ENCODE peak calls at places on chromosome 14, in five cellular contexts. G is left cardiac atrium, M is ELR, L is AG04450, Z is SHP77 treated with DMSO at 0.1 percent for 48 hours. A is an unnamed sample.

GRCh38 chr14:39268393-39268792 is 34.7 kb downstream of the MIA2 start:
- DNase-seq in G (no peak), M (peak; percentile 28), L (no peak), Z (no peak), A (no peak)

GRCh38 chr14:75339059-75339458 is 60.4 kb downstream of the FOS start:
- DNase-seq in G (no peak), M (no peak), L (no peak), Z (no peak), A (no peak)

GRCh38 chr14:67251573-67252226 is 10.5 kb downstream of the PALS1 start:
- DNase-seq in G (no peak), M (peak; percentile 66), L (no peak), Z (no peak), A (no peak)

GRCh38 chr14:92687681-92688433 is 60.6 kb downstream of the LGMN start:
- DNase-seq in G (peak; percentile 68), M (no peak), L (no peak), Z (no peak), A (no peak)

GRCh38 chr14:93086441-93087055 is 29.2 kb downstream of the ITPK1 start:
- DNase-seq in G (no peak), M (peak; percentile 47), L (no peak), Z (no peak), A (no peak)

GRCh38 chr14:101838476-101838875 is 77.0 kb downstream of the PPP2R5C start:
- DNase-seq in G (no peak), M (no peak), L (no peak), Z (no peak), A (no peak)

GRCh38 chr14:38074754-38075153 is 132.9 kb upstream of the SSTR1 start:
- DNase-seq in G (no peak), M (no peak), L (no peak), Z (no peak), A (no peak)

GRCh38 chr14:25150934-25151790 is 101.2 kb upstream of the STXBP6 start:
- DNase-seq in G (no peak), M (peak; percentile 61), L (no peak), Z (peak; percentile 35), A (no peak)

GRCh38 chr14:73785336-73785833 is 66.2 kb upstream of the PTGR2 start:
- DNase-seq in G (no peak), M (peak; percentile 88), L (peak; percentile 72), Z (no peak), A (no peak)

GRCh38 chr14:24890716-24891115 is 159.2 kb downstream of the STXBP6 start:
- DNase-seq in G (no peak), M (no peak), L (no peak), Z (no peak), A (no peak)

GRCh38 chr14:63682727-63683593 is 41.3 kb upstream of the WDR89 start:
- DNase-seq in G (no peak), M (no peak), L (no peak), Z (no peak), A (no peak)

GRCh38 chr14:56648508-56649301 is 69.1 kb downstream of the TMEM260 start:
- DNase-seq in G (no peak), M (no peak), L (no peak), Z (peak; percentile 82), A (no peak)

GRCh38 chr14:77880056-77880455 is 80.1 kb downstream of the ADCK1 start:
- DNase-seq in G (no peak), M (no peak), L (no peak), Z (no peak), A (no peak)

GRCh38 chr14:104681689-104682074 is 7.7 kb upstream of the INF2 start:
- DNase-seq in G (peak; percentile 95), M (peak; percentile 92), L (no peak), Z (no peak), A (no peak)

GRCh38 chr14:101544550-101544949 is 16.7 kb upstream of the DIO3 start:
- DNase-seq in G (no peak), M (no peak), L (no peak), Z (no peak), A (no peak)

GRCh38 chr14:100836961-100837811 is 11.3 kb downstream of the MEG3 start:
- DNase-seq in G (no peak), M (no peak), L (no peak), Z (peak; percentile 42), A (no peak)

GRCh38 chr14:101457177-101457935 is 103.9 kb upstream of the DIO3 start:
- DNase-seq in G (no peak), M (no peak), L (no peak), Z (no peak), A (no peak)

A was measured in esophagus squamous epithelium.